ENCODE peak calls at places on chromosomes 5 and 9, in nine cellular contexts. V, R, E, F, B, Z, S, L and O are unnamed samples.

GRCh38 chr5:11468334-11469039 is 435.8 kb downstream of the CTNND2 start:
- DNase-seq in E (no peak), S (peak; percentile 32), F (no peak), Z (no peak), L (no peak), R (peak; percentile 36), B (peak; percentile 66), V (no peak), O (no peak)

GRCh38 chr5:151158287-151158661 is 695 bp upstream of the ANXA6 start:
- DNase-seq in S (no peak), Z (peak; percentile 67), V (no peak), F (peak; percentile 25), R (no peak), E (no peak), L (no peak), B (no peak), O (no peak)

GRCh38 chr5:171541380-171541779 is 121.9 kb downstream of the FGF18 start:
- DNase-seq in B (no peak), S (no peak), V (no peak), E (no peak), F (no peak), Z (no peak), L (no peak), R (no peak), O (no peak)

GRCh38 chr5:153546566-153546965 is 56.1 kb downstream of the GRIA1 start:
- DNase-seq in Z (no peak), S (no peak), E (peak; percentile 23), R (no peak), L (no peak), V (no peak), F (no peak), B (peak; percentile 17), O (no peak)

GRCh38 chr9:111187376-111187775 is 142.6 kb downstream of the OR2K2 start:
- DNase-seq in L (no peak), E (peak; percentile 20), Z (no peak), R (no peak), F (no peak), V (no peak), S (no peak), B (no peak), O (no peak)

GRCh38 chr9:68574150-68574549 is 33.5 kb upstream of the TMEM252 start:
- DNase-seq in R (no peak), L (no peak), F (no peak), E (no peak), Z (no peak), B (no peak), S (no peak), V (no peak), O (no peak)

GRCh38 chr9:70641631-70642030 is 227.2 kb upstream of the KLF9 start:
- DNase-seq in F (no peak), V (no peak), R (no peak), B (peak; percentile 14), L (no peak), S (no peak), Z (no peak), E (no peak), O (no peak)

GRCh38 chr5:181054871-181055494 is 14.9 kb downstream of the BTNL9 start:
- DNase-seq in L (no peak), F (no peak), S (no peak), V (no peak), B (no peak), Z (no peak), E (no peak), R (no peak), O (no peak)

GRCh38 chr5:124456244-124456643 is 290.2 kb downstream of the ZNF608 start:
- DNase-seq in R (no peak), L (no peak), E (no peak), F (no peak), S (no peak), V (no peak), Z (no peak), B (no peak), O (no peak)

GRCh38 chr5:128782446-128782845 is 182.8 kb upstream of the SLC27A6 start:
- DNase-seq in E (peak; percentile 50), L (no peak), V (peak; percentile 87), R (peak; percentile 67), B (peak; percentile 87), Z (no peak), F (no peak), S (peak; percentile 32), O (peak; percentile 85)

GRCh38 chr5:153569036-153569435 is 78.6 kb downstream of the GRIA1 start:
- DNase-seq in L (no peak), R (no peak), B (no peak), F (no peak), V (no peak), S (no peak), E (peak; percentile 20), Z (no peak), O (no peak)

GRCh38 chr9:131577005-131578000 is 32.0 kb downstream of the PRRT1B start:
- DNase-seq in S (no peak), B (no peak), V (no peak), R (no peak), F (no peak), Z (no peak), E (no peak), L (no peak), O (no peak)

GRCh38 chr9:2859776-2860379 is 16.0 kb upstream of the PUM3 start:
- DNase-seq in B (peak; percentile 65), R (peak; percentile 11), S (no peak), E (peak; percentile 48), Z (peak; percentile 71), L (peak; percentile 18), F (peak; percentile 39), V (peak; percentile 72), O (peak; percentile 67)

GRCh38 chr5:2370626-2371418 is 380.7 kb downstream of the IRX2 start:
- DNase-seq in F (no peak), S (no peak), V (no peak), Z (no peak), E (no peak), L (no peak), B (no peak), R (no peak), O (no peak)

GRCh38 chr5:143066556-143067281 is 296.5 kb downstream of the ARHGAP26 start:
- DNase-seq in B (peak; percentile 74), F (no peak), R (no peak), Z (peak; percentile 58), L (no peak), E (no peak), S (no peak), V (no peak), O (no peak)

DNA sequence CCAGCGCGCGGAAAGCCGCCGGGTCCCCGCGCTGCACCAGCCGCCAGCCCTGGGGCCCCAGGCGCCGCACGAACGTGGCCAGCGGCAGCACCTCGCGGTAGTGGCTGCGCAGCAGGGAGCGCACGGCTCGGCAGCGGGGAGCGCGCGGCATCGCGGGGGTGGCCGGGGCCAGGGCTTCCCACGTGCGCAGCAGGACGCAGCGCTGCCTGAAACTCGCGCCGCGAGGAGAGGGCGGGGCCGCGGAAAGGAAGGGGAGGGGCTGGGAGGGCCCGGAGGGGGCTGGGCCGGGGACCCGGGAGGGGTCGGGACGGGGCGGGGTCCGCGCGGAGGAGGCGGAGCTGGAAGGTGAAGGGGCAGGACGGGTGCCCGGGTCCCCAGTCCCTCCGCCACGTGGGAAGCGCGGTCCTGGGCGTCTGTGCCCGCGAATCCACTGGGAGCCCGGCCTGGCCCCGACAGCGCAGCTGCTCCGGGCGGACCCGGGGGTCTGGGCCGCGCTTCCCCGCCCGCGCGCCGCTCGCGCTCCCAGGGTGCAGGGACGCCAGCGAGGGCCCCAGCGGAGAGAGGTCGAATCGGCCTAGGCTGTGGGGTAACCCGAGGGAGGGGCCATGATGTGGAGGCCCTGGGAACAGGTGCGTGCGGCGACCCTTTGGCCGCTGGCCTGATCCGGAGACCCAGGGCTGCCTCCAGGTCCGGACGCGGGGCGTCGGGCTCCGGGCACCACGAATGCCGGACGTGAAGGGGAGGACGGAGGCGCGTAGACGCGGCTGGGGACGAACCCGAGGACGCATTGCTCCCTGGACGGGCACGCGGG is at the start of gene TERT:
- DNase-seq in L (no peak), Z (peak; percentile 78), V (no peak), B (no peak), R (no peak), F (peak; percentile 49), E (peak; percentile 47), S (no peak), O (peak; percentile 17)
- TF ChIP-seq CTCF in L (no peak), Z (no peak), V (no peak), B (no peak), R (no peak), F (no peak), E (no peak), S (no peak), O (no peak)

GRCh38 chr9:36136277-36136893 is at the start of gene GLIPR2:
- DNase-seq in S (no peak), R (peak; percentile 76), L (no peak), V (peak; percentile 58), Z (peak; percentile 82), B (peak; percentile 47), F (peak; percentile 82), E (peak; percentile 37), O (peak; percentile 23)
- TF ChIP-seq CTCF in S (no peak), R (peak; percentile 46), L (no peak), V (peak; percentile 3), Z (peak; percentile 33), B (no peak), F (peak; percentile 16), E (peak; percentile 72), O (no peak)

GRCh38 chr9:102403514-102403913 is 591.6 kb upstream of the CYLC2 start:
- DNase-seq in B (no peak), E (no peak), R (no peak), V (no peak), Z (no peak), F (no peak), S (no peak), L (no peak), O (no peak)

DNA sequence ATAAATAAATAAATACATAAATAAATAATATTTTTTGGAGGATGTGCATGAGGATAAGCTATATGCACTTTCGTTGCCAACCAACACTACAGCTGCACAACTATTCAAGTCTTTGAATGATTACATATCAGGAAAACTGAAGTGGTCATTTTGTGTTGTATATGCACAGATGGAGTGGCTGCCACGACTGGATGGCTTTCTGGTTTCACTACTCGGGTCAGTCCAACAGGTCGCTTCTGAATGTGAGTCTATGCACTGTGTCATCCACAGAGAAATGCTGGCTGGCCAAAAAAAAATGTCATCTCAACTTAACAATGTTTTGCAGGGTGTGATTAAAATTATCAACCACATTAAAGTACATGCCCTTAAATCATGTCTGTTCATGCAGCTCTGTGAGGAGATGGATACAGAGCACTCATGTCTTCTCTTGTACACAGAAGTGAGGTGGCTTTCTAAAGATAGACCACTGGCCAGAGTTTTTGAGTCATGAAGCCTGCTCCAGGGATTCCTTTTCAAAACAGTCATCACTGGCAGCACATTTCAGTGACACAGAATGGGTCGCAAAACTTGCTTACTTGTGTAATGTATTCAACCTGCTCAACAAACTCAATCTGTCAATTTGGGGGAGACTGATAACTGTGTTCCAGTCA is 589.8 kb upstream of the CYLC2 start:
- DNase-seq in V (no peak), B (no peak), Z (no peak), F (no peak), L (no peak), E (no peak), R (no peak), S (no peak), O (no peak)
- TF ChIP-seq CTCF in V (no peak), B (no peak), Z (no peak), F (no peak), L (no peak), E (no peak), R (no peak), S (no peak), O (no peak)

DNA sequence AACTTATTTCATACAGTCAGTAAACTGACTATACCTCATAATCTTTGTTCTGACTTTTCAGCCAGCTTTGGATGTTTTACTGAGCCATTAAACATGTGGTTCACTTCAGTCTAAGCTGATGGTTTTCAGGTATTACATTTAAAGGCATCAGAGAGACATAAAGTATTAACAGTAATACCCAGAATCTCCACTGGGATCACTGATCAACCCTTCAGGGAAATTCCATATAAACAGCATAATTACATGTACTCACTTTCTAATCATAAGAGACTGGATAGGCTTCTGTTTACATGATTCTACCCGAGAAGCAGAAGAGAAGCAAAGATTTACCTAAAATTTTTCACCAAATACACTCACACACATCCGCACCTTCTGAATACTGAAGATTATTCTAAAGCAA is 186.7 kb upstream of the FREM1 start:
- DNase-seq in Z (no peak), R (no peak), B (no peak), L (no peak), F (no peak), S (no peak), V (no peak), E (no peak), O (no peak)
- TF ChIP-seq CTCF in Z (no peak), R (no peak), B (no peak), L (no peak), F (no peak), S (no peak), V (no peak), E (peak; percentile 30), O (no peak)